ENCODE peak calls at places on chromosome 10, in six cellular contexts. One of them, this sample, is unnamed.

GRCh38 chr10:104293781-104294321 is 24.9 kb downstream of the GSTO2 start:
- DNase-seq in lower lobe of right lung: no peak
- DNase-seq in brain pericyte: no peak
- DNase-seq in posterior cingulate gyrus: no peak
- DNase-seq in amygdala: no peak
- DNase-seq in testis: no peak
- DNase-seq in this sample: no peak

GRCh38 chr10:42475168-42476098 is 162.9 kb downstream of the ZNF33B start:
- DNase-seq in lower lobe of right lung: peak; percentile 45
- DNase-seq in brain pericyte: no peak
- DNase-seq in posterior cingulate gyrus: peak; percentile 90
- DNase-seq in amygdala: no peak
- DNase-seq in testis: peak; percentile 40
- DNase-seq in this sample: no peak

GRCh38 chr10:114245128-114245791 is 6.2 kb downstream of the VWA2 start:
- DNase-seq in lower lobe of right lung: no peak
- DNase-seq in brain pericyte: no peak
- DNase-seq in posterior cingulate gyrus: no peak
- DNase-seq in amygdala: no peak
- DNase-seq in testis: no peak
- DNase-seq in this sample: no peak

GRCh38 chr10:27285093-27285492 is 44.5 kb upstream of the ACBD5 start:
- DNase-seq in lower lobe of right lung: no peak
- DNase-seq in brain pericyte: no peak
- DNase-seq in posterior cingulate gyrus: no peak
- DNase-seq in amygdala: no peak
- DNase-seq in testis: peak; percentile 39
- DNase-seq in this sample: no peak

GRCh38 chr10:104333728-104334373 is 4.4 kb downstream of the ITPRIP start:
- DNase-seq in lower lobe of right lung: no peak
- DNase-seq in brain pericyte: no peak
- DNase-seq in posterior cingulate gyrus: peak; percentile 56
- DNase-seq in amygdala: no peak
- DNase-seq in testis: peak; percentile 11
- DNase-seq in this sample: no peak

GRCh38 chr10:125000366-125001312 is 58.7 kb downstream of the ZRANB1 start:
- DNase-seq in lower lobe of right lung: peak; percentile 27
- DNase-seq in brain pericyte: no peak
- DNase-seq in posterior cingulate gyrus: peak; percentile 93
- DNase-seq in amygdala: no peak
- DNase-seq in testis: peak; percentile 40
- DNase-seq in this sample: no peak

GRCh38 chr10:44975487-44976331 is 2.9 kb downstream of the DEPP1 start:
- DNase-seq in lower lobe of right lung: no peak
- DNase-seq in brain pericyte: no peak
- DNase-seq in posterior cingulate gyrus: peak; percentile 67
- DNase-seq in amygdala: no peak
- DNase-seq in testis: peak; percentile 56
- DNase-seq in this sample: no peak

GRCh38 chr10:124043310-124044142 is 49.9 kb downstream of the CHST15 start:
- DNase-seq in lower lobe of right lung: no peak
- DNase-seq in brain pericyte: no peak
- DNase-seq in posterior cingulate gyrus: peak; percentile 73
- DNase-seq in amygdala: no peak
- DNase-seq in testis: no peak
- DNase-seq in this sample: no peak

This sample was measured in smooth muscle cell of the brain vasculature.